ENCODE peak calls at places on chromosome 22, in seven cellular contexts. Y is colonic mucosa, Q is IMR-90, K is psoas muscle, U is lower lobe of right lung, S is heart right ventricle, D is upper lobe of right lung. A is an unnamed sample.

GRCh38 chr22:30324008-30324730 is 2.6 kb downstream of the TBC1D10A start:
- DNase-seq in Y (no peak), Q (peak; percentile 47), K (no peak), U (no peak), S (no peak), D (no peak), A (no peak)

GRCh38 chr22:27993201-27993635 is 74.2 kb upstream of the PITPNB start:
- DNase-seq in Y (no peak), Q (no peak), K (no peak), U (peak; percentile 32), S (no peak), D (peak; percentile 58), A (no peak)

GRCh38 chr22:46693634-46694422 is 44.2 kb downstream of the CERK start:
- DNase-seq in Y (no peak), Q (no peak), K (no peak), U (no peak), S (no peak), D (no peak), A (no peak)

GRCh38 chr22:32341122-32341740 is 16.4 kb upstream of the RFPL3 start:
- DNase-seq in Y (no peak), Q (no peak), K (no peak), U (no peak), S (no peak), D (no peak), A (no peak)

GRCh38 chr22:38482662-38483308 is 14.9 kb downstream of the KDELR3 start:
- DNase-seq in Y (no peak), Q (no peak), K (no peak), U (no peak), S (no peak), D (no peak), A (no peak)

GRCh38 chr22:46329616-46330015 is 5.9 kb upstream of the TRMU start:
- DNase-seq in Y (no peak), Q (no peak), K (no peak), U (peak; percentile 35), S (no peak), D (no peak), A (no peak)

GRCh38 chr22:32619614-32620426 is 145.2 kb downstream of the FBXO7 start:
- DNase-seq in Y (no peak), Q (peak; percentile 89), K (peak; percentile 73), U (no peak), S (no peak), D (no peak), A (no peak)

GRCh38 chr22:24201681-24202590 is 20.6 kb downstream of the SUSD2 start:
- DNase-seq in Y (no peak), Q (peak; percentile 35), K (no peak), U (no peak), S (no peak), D (no peak), A (peak; percentile 36)

GRCh38 chr22:20027966-20028854 is 7.3 kb downstream of the TANGO2 start:
- DNase-seq in Y (no peak), Q (no peak), K (no peak), U (no peak), S (no peak), D (no peak), A (peak; percentile 22)

GRCh38 chr22:24981066-24981465 is 28.6 kb downstream of the KIAA1671 start:
- DNase-seq in Y (no peak), Q (no peak), K (no peak), U (no peak), S (no peak), D (no peak), A (no peak)

GRCh38 chr22:49269928-49270327 is 557.7 kb downstream of the BRD1 start:
- DNase-seq in Y (no peak), Q (no peak), K (no peak), U (no peak), S (no peak), D (no peak), A (no peak)

GRCh38 chr22:49272546-49273125 is 555.0 kb downstream of the BRD1 start:
- DNase-seq in Y (no peak), Q (no peak), K (no peak), U (no peak), S (no peak), D (no peak), A (no peak)

GRCh38 chr22:49270595-49271368 is 556.9 kb downstream of the BRD1 start:
- DNase-seq in Y (no peak), Q (no peak), K (no peak), U (no peak), S (no peak), D (no peak), A (no peak)

GRCh38 chr22:49271831-49272230 is 555.8 kb downstream of the BRD1 start:
- DNase-seq in Y (no peak), Q (no peak), K (no peak), U (no peak), S (no peak), D (no peak), A (no peak)

GRCh38 chr22:49271369-49271727 is 556.3 kb downstream of the BRD1 start:
- DNase-seq in Y (no peak), Q (no peak), K (no peak), U (no peak), S (no peak), D (no peak), A (no peak)
- H3K4me3 ChIP-seq in Y (no peak overlapping the region), Q (no peak overlapping the region), K (no peak overlapping the region), U (no peak overlapping the region), S (no peak overlapping the region), D (no peak overlapping the region), A (no peak overlapping the region)

DNA sequence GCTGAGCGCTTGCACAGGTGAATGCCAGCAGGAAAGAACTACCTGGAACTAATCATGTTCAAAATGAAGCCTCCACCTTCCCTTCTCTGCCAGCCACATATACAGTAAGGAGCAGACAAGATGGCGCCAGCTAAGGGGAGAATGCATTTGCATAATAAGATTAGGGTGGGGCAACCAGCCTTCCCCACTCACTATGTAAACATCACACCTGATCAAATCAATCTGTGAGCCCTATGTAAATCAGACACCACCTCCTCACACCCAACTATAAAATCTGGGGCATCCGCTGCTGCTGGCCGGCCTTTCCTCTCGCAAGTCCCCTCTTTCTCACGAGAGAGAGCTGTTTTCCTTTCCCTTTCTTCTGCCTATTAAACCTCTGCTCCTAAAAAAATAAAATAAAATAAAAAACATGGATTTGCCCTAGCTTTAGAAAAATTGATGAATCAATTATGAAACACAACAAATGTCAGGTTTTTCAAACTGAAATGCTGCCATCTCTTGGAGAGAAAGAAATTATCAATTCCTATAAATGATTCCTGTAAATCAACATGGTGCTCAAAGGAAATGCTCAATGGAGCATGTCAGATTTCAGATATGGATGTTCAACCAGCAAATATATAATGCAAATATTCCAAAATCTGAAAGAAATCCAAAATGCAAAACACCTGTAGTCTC is 108.9 kb downstream of the SGSM3 start:
- DNase-seq in Y (no peak), Q (no peak), K (no peak), U (no peak), S (no peak), D (no peak), A (no peak)
- TF ChIP-seq CTCF in Y (no peak), Q (no peak), K (no peak), U (no peak), S (no peak), D (no peak), A (no peak)

GRCh38 chr22:45031629-45032403 is 22.0 kb upstream of the PHF21B start:
- DNase-seq in Y (no peak), Q (no peak), K (no peak), U (no peak), S (no peak), D (no peak), A (no peak)
- H3K27me3 ChIP-seq in Y (no peaks in the 10 kb centered on the region), Q (peaks cover 45% of the 10 kb centered on the region), K (no peaks in the 10 kb centered on the region), U (peaks cover 9% of the 10 kb centered on the region), S (no peaks in the 10 kb centered on the region), D (peaks cover 20% of the 10 kb centered on the region), A (peaks cover 3% of the 10 kb centered on the region)

GRCh38 chr22:49983148-49984042 is 22.8 kb downstream of the PIM3 start:
- DNase-seq in Y (no peak), Q (no peak), K (peak; percentile 23), U (peak; percentile 52), S (no peak), D (peak; percentile 72), A (no peak)
- H3K4me3 ChIP-seq in Y (peak overlapping the region; percentile 14), Q (peak overlapping the region; percentile 12), K (peak overlapping the region; percentile 62), U (peak overlapping the region; percentile 27), S (peak overlapping the region; percentile 40), D (peak overlapping the region; percentile 19), A (no peak overlapping the region)

GRCh38 chr22:18998998-18999397 is 62.9 kb upstream of the PRODH start:
- DNase-seq in Y (no peak), Q (no peak), K (no peak), U (no peak), S (no peak), D (no peak), A (no peak)
- TF ChIP-seq CTCF in Y (no peak), Q (peak; percentile 5), K (no peak), U (no peak), S (no peak), D (no peak), A (peak; percentile 22)

A was measured in bronchial epithelial cell.